ENCODE peak calls at places on chromosomes 13 and 19, in seven cellular contexts. One of them, this sample, is unnamed.

GRCh38 chr19:22612316-22612715 is 21.8 kb upstream of the ZNF492 start:
- DNase-seq in activated B cell treated with CpG ODN at 0.5 μM for 24 hours: no peak
- DNase-seq in stimulated activated CD8-positive, alpha-beta memory T cell treated with anti-CD3 and anti-CD28 coated beads, Interleukin-4, amount 100 ng/mL, for 1 hour: no peak
- DNase-seq in neural crest cell: no peak
- DNase-seq in GM12891: no peak
- DNase-seq in NCI-H1048: no peak
- DNase-seq in MCF 10A: no peak
- DNase-seq in this sample: no peak

GRCh38 chr13:36582977-36583376 is 90.8 kb upstream of the SERTM1 start:
- DNase-seq in activated B cell treated with CpG ODN at 0.5 μM for 24 hours: no peak
- DNase-seq in stimulated activated CD8-positive, alpha-beta memory T cell treated with anti-CD3 and anti-CD28 coated beads, Interleukin-4, amount 100 ng/mL, for 1 hour: no peak
- DNase-seq in neural crest cell: no peak
- DNase-seq in GM12891: no peak
- DNase-seq in NCI-H1048: no peak
- DNase-seq in MCF 10A: no peak
- DNase-seq in this sample: no peak

GRCh38 chr19:12668937-12669271 is 2.3 kb downstream of the WDR83 start:
- DNase-seq in activated B cell treated with CpG ODN at 0.5 μM for 24 hours: no peak
- DNase-seq in stimulated activated CD8-positive, alpha-beta memory T cell treated with anti-CD3 and anti-CD28 coated beads, Interleukin-4, amount 100 ng/mL, for 1 hour: no peak
- DNase-seq in neural crest cell: no peak
- DNase-seq in GM12891: no peak
- DNase-seq in NCI-H1048: no peak
- DNase-seq in MCF 10A: peak
- DNase-seq in this sample: no peak

GRCh38 chr19:6740589-6741348 is 1.3 kb downstream of the TRIP10 start:
- DNase-seq in activated B cell treated with CpG ODN at 0.5 μM for 24 hours: peak
- DNase-seq in stimulated activated CD8-positive, alpha-beta memory T cell treated with anti-CD3 and anti-CD28 coated beads, Interleukin-4, amount 100 ng/mL, for 1 hour: no peak
- DNase-seq in neural crest cell: peak
- DNase-seq in GM12891: no peak
- DNase-seq in NCI-H1048: no peak
- DNase-seq in MCF 10A: peak
- DNase-seq in this sample: peak

GRCh38 chr19:2770055-2771013 is 12.7 kb downstream of the SGTA start:
- DNase-seq in activated B cell treated with CpG ODN at 0.5 μM for 24 hours: no peak
- DNase-seq in stimulated activated CD8-positive, alpha-beta memory T cell treated with anti-CD3 and anti-CD28 coated beads, Interleukin-4, amount 100 ng/mL, for 1 hour: no peak
- DNase-seq in neural crest cell: no peak
- DNase-seq in GM12891: no peak
- DNase-seq in NCI-H1048: no peak
- DNase-seq in MCF 10A: no peak
- DNase-seq in this sample: peak

GRCh38 chr19:17686027-17686511 is 2.1 kb downstream of the UNC13A start:
- DNase-seq in activated B cell treated with CpG ODN at 0.5 μM for 24 hours: no peak
- DNase-seq in stimulated activated CD8-positive, alpha-beta memory T cell treated with anti-CD3 and anti-CD28 coated beads, Interleukin-4, amount 100 ng/mL, for 1 hour: no peak
- DNase-seq in neural crest cell: no peak
- DNase-seq in GM12891: no peak
- DNase-seq in NCI-H1048: no peak
- DNase-seq in MCF 10A: peak
- DNase-seq in this sample: no peak

GRCh38 chr19:14432817-14433453 is at the start of gene PKN1:
- DNase-seq in activated B cell treated with CpG ODN at 0.5 μM for 24 hours: peak
- DNase-seq in stimulated activated CD8-positive, alpha-beta memory T cell treated with anti-CD3 and anti-CD28 coated beads, Interleukin-4, amount 100 ng/mL, for 1 hour: no peak
- DNase-seq in neural crest cell: peak
- DNase-seq in GM12891: peak
- DNase-seq in NCI-H1048: peak
- DNase-seq in MCF 10A: no peak
- DNase-seq in this sample: peak

GRCh38 chr13:64958106-64958505 is 2272.0 kb downstream of the PCDH9 start:
- DNase-seq in activated B cell treated with CpG ODN at 0.5 μM for 24 hours: no peak
- DNase-seq in stimulated activated CD8-positive, alpha-beta memory T cell treated with anti-CD3 and anti-CD28 coated beads, Interleukin-4, amount 100 ng/mL, for 1 hour: no peak
- DNase-seq in neural crest cell: no peak
- DNase-seq in GM12891: no peak
- DNase-seq in NCI-H1048: no peak
- DNase-seq in MCF 10A: no peak
- DNase-seq in this sample: no peak

GRCh38 chr19:42250249-42250665 is 4.7 kb downstream of the ERF start:
- DNase-seq in activated B cell treated with CpG ODN at 0.5 μM for 24 hours: no peak
- DNase-seq in stimulated activated CD8-positive, alpha-beta memory T cell treated with anti-CD3 and anti-CD28 coated beads, Interleukin-4, amount 100 ng/mL, for 1 hour: no peak
- DNase-seq in neural crest cell: no peak
- DNase-seq in GM12891: no peak
- DNase-seq in NCI-H1048: no peak
- DNase-seq in MCF 10A: no peak
- DNase-seq in this sample: no peak

GRCh38 chr19:29810504-29810871 is 1.3 kb upstream of the CCNE1 start:
- DNase-seq in activated B cell treated with CpG ODN at 0.5 μM for 24 hours: no peak
- DNase-seq in stimulated activated CD8-positive, alpha-beta memory T cell treated with anti-CD3 and anti-CD28 coated beads, Interleukin-4, amount 100 ng/mL, for 1 hour: no peak
- DNase-seq in neural crest cell: no peak
- DNase-seq in GM12891: no peak
- DNase-seq in NCI-H1048: no peak
- DNase-seq in MCF 10A: peak
- DNase-seq in this sample: no peak

GRCh38 chr19:33245948-33246728 is 20.5 kb upstream of the SLC7A10 start:
- DNase-seq in activated B cell treated with CpG ODN at 0.5 μM for 24 hours: no peak
- DNase-seq in stimulated activated CD8-positive, alpha-beta memory T cell treated with anti-CD3 and anti-CD28 coated beads, Interleukin-4, amount 100 ng/mL, for 1 hour: no peak
- DNase-seq in neural crest cell: no peak
- DNase-seq in GM12891: no peak
- DNase-seq in NCI-H1048: no peak
- DNase-seq in MCF 10A: no peak
- DNase-seq in this sample: no peak

GRCh38 chr19:17932485-17933338 is at the start of gene CCDC124:
- DNase-seq in activated B cell treated with CpG ODN at 0.5 μM for 24 hours: peak
- DNase-seq in stimulated activated CD8-positive, alpha-beta memory T cell treated with anti-CD3 and anti-CD28 coated beads, Interleukin-4, amount 100 ng/mL, for 1 hour: peak
- DNase-seq in neural crest cell: peak
- DNase-seq in GM12891: peak
- DNase-seq in NCI-H1048: peak
- DNase-seq in MCF 10A: peak
- DNase-seq in this sample: peak

GRCh38 chr19:55324705-55325104 is 436 bp downstream of the TMEM150B start:
- DNase-seq in activated B cell treated with CpG ODN at 0.5 μM for 24 hours: no peak
- DNase-seq in stimulated activated CD8-positive, alpha-beta memory T cell treated with anti-CD3 and anti-CD28 coated beads, Interleukin-4, amount 100 ng/mL, for 1 hour: no peak
- DNase-seq in neural crest cell: no peak
- DNase-seq in GM12891: no peak
- DNase-seq in NCI-H1048: no peak
- DNase-seq in MCF 10A: no peak
- DNase-seq in this sample: no peak

GRCh38 chr19:18100710-18101109 is 3.1 kb downstream of the MAST3 start:
- DNase-seq in activated B cell treated with CpG ODN at 0.5 μM for 24 hours: no peak
- DNase-seq in stimulated activated CD8-positive, alpha-beta memory T cell treated with anti-CD3 and anti-CD28 coated beads, Interleukin-4, amount 100 ng/mL, for 1 hour: no peak
- DNase-seq in neural crest cell: peak
- DNase-seq in GM12891: no peak
- DNase-seq in NCI-H1048: no peak
- DNase-seq in MCF 10A: no peak
- DNase-seq in this sample: no peak

GRCh38 chr13:27379694-27380596 is 44.5 kb upstream of the GTF3A start:
- DNase-seq in activated B cell treated with CpG ODN at 0.5 μM for 24 hours: no peak
- DNase-seq in stimulated activated CD8-positive, alpha-beta memory T cell treated with anti-CD3 and anti-CD28 coated beads, Interleukin-4, amount 100 ng/mL, for 1 hour: peak
- DNase-seq in neural crest cell: peak
- DNase-seq in GM12891: peak
- DNase-seq in NCI-H1048: no peak
- DNase-seq in MCF 10A: peak
- DNase-seq in this sample: peak

GRCh38 chr13:36382030-36382429 is 35.8 kb upstream of the SPART start:
- DNase-seq in activated B cell treated with CpG ODN at 0.5 μM for 24 hours: no peak
- DNase-seq in stimulated activated CD8-positive, alpha-beta memory T cell treated with anti-CD3 and anti-CD28 coated beads, Interleukin-4, amount 100 ng/mL, for 1 hour: no peak
- DNase-seq in neural crest cell: no peak
- DNase-seq in GM12891: no peak
- DNase-seq in NCI-H1048: no peak
- DNase-seq in MCF 10A: peak
- DNase-seq in this sample: no peak